ENCODE peak calls at places on chromosomes 3 and 15, in ten cellular contexts. K is GM12878, J is Peyer's patch, X is mucosa of descending colon, G is uterus, D is AG09309, T is hepatocyte, R is ascending aorta, L is cardiac fibroblast, O is HFF-Myc. S is an unnamed sample.

GRCh38 chr15:79294075-79294474 is 11.6 kb downstream of the ANKRD34C start:
- DNase-seq in J (no peak), R (no peak), D (no peak), X (no peak), T (no peak), K (no peak), O (no peak), G (no peak), L (no peak), S (no peak)

GRCh38 chr3:42728668-42729364 is 26.2 kb upstream of the HHATL start:
- DNase-seq in K (no peak), J (no peak), D (no peak), L (no peak), T (no peak), X (no peak), R (no peak), O (no peak), G (no peak), S (no peak)

GRCh38 chr3:137924628-137925027 is 85.3 kb upstream of the CLDN18 start:
- DNase-seq in K (no peak), X (no peak), O (no peak), T (no peak), L (no peak), D (no peak), G (no peak), R (no peak), J (no peak), S (no peak)

GRCh38 chr3:18891641-18892040 is 256.7 kb upstream of the KCNH8 start:
- DNase-seq in T (no peak), D (no peak), K (no peak), R (no peak), X (no peak), G (no peak), L (no peak), J (no peak), O (no peak), S (no peak)

GRCh38 chr15:90906181-90906849 is 3.2 kb downstream of the MAN2A2 start:
- DNase-seq in O (no peak), R (no peak), T (no peak), L (no peak), X (no peak), J (no peak), K (no peak), D (no peak), G (no peak), S (no peak)

GRCh38 chr15:49082960-49083359 is 36.7 kb upstream of the SECISBP2L start:
- DNase-seq in R (no peak), T (no peak), O (peak), X (no peak), D (peak), G (no peak), J (no peak), K (no peak), L (peak), S (no peak)

GRCh38 chr15:65286069-65286703 is 497 bp downstream of the PARP16 start:
- DNase-seq in K (no peak), J (peak), D (no peak), O (no peak), X (peak), L (peak), G (no peak), R (no peak), T (peak), S (no peak)

GRCh38 chr3:49609314-49609713 is 55.0 kb downstream of the BSN start:
- DNase-seq in O (no peak), T (no peak), R (no peak), J (no peak), G (no peak), L (no peak), K (no peak), D (no peak), X (no peak), S (no peak)

GRCh38 chr3:95217661-95218060 is 1154.8 kb downstream of the NSUN3 start:
- DNase-seq in R (no peak), X (no peak), O (no peak), G (no peak), T (no peak), D (no peak), L (no peak), K (no peak), J (no peak), S (no peak)

GRCh38 chr3:71104090-71104489 is 479.4 kb downstream of the FOXP1 start:
- DNase-seq in X (no peak), K (no peak), G (no peak), R (no peak), D (peak), J (no peak), L (peak), O (peak), T (no peak), S (peak)

GRCh38 chr3:15488002-15488401 is 33.5 kb downstream of the COLQ start:
- DNase-seq in L (no peak), X (no peak), T (no peak), J (no peak), R (no peak), D (no peak), K (no peak), G (no peak), O (no peak), S (no peak)

GRCh38 chr3:9955067-9955502 is 2.9 kb upstream of the PRRT3 start:
- DNase-seq in K (no peak), J (no peak), X (no peak), T (no peak), R (no peak), L (no peak), G (no peak), O (peak), D (no peak), S (no peak)

GRCh38 chr15:81064253-81064652 is 63.5 kb downstream of the TLNRD1 start:
- DNase-seq in X (no peak), G (no peak), L (no peak), K (no peak), J (no peak), T (no peak), D (no peak), R (no peak), O (no peak), S (no peak)

GRCh38 chr3:112775011-112775742 is 71.5 kb downstream of the CD200R1L start:
- DNase-seq in G (peak), T (no peak), L (peak), J (no peak), K (no peak), R (no peak), X (no peak), O (no peak), D (no peak), S (no peak)

GRCh38 chr15:98442379-98442833 is 205.9 kb upstream of the IGF1R start:
- DNase-seq in D (peak), X (peak), K (no peak), O (peak), R (no peak), J (no peak), G (peak), L (peak), T (peak), S (peak)

GRCh38 chr3:13282986-13283876 is 136.9 kb downstream of the NUP210 start:
- DNase-seq in G (no peak), D (no peak), T (peak), J (peak), K (no peak), X (no peak), O (no peak), L (no peak), R (no peak), S (no peak)

GRCh38 chr15:27473846-27474245 is 502.9 kb downstream of the GABRG3 start:
- DNase-seq in G (no peak), K (no peak), T (no peak), J (no peak), L (no peak), R (no peak), O (no peak), X (no peak), D (no peak), S (no peak)

GRCh38 chr15:28979208-28979891 is 93.6 kb downstream of the APBA2 start:
- DNase-seq in L (no peak), R (no peak), K (no peak), O (no peak), T (no peak), G (no peak), X (no peak), D (no peak), J (no peak), S (no peak)

GRCh38 chr3:123272547-123272946 is 70.8 kb downstream of the SEC22A start:
- DNase-seq in J (no peak), D (no peak), T (no peak), L (peak), O (no peak), K (no peak), R (no peak), G (no peak), X (no peak), S (no peak)

GRCh38 chr3:49265987-49266386 is 11.0 kb downstream of the C3orf62 start:
- DNase-seq in K (no peak), G (no peak), X (no peak), T (no peak), R (no peak), J (no peak), O (no peak), L (no peak), D (no peak), S (no peak)

GRCh38 chr3:116474356-116475200 is 29.3 kb upstream of the LSAMP start:
- DNase-seq in D (no peak), X (no peak), T (no peak), R (no peak), O (no peak), G (no peak), K (no peak), J (no peak), L (no peak), S (peak)

GRCh38 chr3:64454768-64455167 is 229.5 kb upstream of the PRICKLE2 start:
- DNase-seq in O (no peak), G (no peak), X (no peak), T (no peak), D (no peak), L (no peak), J (no peak), K (no peak), R (no peak), S (no peak)

GRCh38 chr3:184937611-184938010 is 125.6 kb downstream of the VPS8 start:
- DNase-seq in L (no peak), J (no peak), O (no peak), D (no peak), G (no peak), X (no peak), K (no peak), R (no peak), T (no peak), S (no peak)

GRCh38 chr3:99172736-99173657 is 271.5 kb upstream of the DCBLD2 start:
- DNase-seq in L (peak), G (no peak), X (peak), T (peak), R (no peak), J (no peak), K (peak), O (peak), D (peak), S (peak)

GRCh38 chr3:171994646-171995441 is 44.5 kb upstream of the FNDC3B start:
- DNase-seq in J (no peak), L (peak), K (no peak), G (no peak), D (peak), O (peak), X (no peak), T (peak), R (no peak), S (peak)

GRCh38 chr3:12970684-12971083 is 102.5 kb downstream of the IQSEC1 start:
- DNase-seq in D (no peak), J (no peak), K (no peak), T (no peak), L (no peak), O (no peak), G (no peak), R (no peak), X (no peak), S (no peak)

GRCh38 chr3:37511357-37511970 is 337.1 kb upstream of the LRRFIP2 start:
- DNase-seq in R (no peak), J (no peak), K (no peak), G (no peak), O (no peak), T (no peak), X (no peak), L (no peak), D (no peak), S (no peak)

GRCh38 chr3:135103913-135104312 is 308.9 kb downstream of the EPHB1 start:
- DNase-seq in R (no peak), O (no peak), J (no peak), K (no peak), D (no peak), T (peak), L (no peak), G (no peak), X (no peak), S (no peak)

GRCh38 chr3:120348065-120348980 is 831 bp downstream of the LRRC58 start:
- DNase-seq in K (no peak), R (no peak), O (no peak), T (peak), X (peak), L (peak), J (no peak), D (no peak), G (no peak), S (peak)

GRCh38 chr15:88623061-88623460 is 1.9 kb downstream of the AEN start:
- DNase-seq in X (no peak), T (peak), R (no peak), L (peak), J (no peak), K (no peak), G (no peak), D (peak), O (peak), S (peak)

GRCh38 chr3:61847784-61848462 is 286.6 kb downstream of the PTPRG start:
- DNase-seq in O (no peak), R (no peak), X (peak), J (peak), L (peak), D (no peak), G (peak), T (peak), K (no peak), S (peak)

GRCh38 chr3:69784854-69785523 is 45.7 kb downstream of the MITF start:
- DNase-seq in O (peak), K (no peak), J (no peak), T (peak), G (peak), R (peak), D (peak), X (peak), L (peak), S (peak)

GRCh38 chr3:29022976-29023375 is 257.9 kb upstream of the RBMS3 start:
- DNase-seq in T (no peak), K (no peak), R (no peak), O (no peak), X (no peak), D (no peak), J (no peak), G (no peak), L (no peak), S (no peak)

GRCh38 chr3:121155023-121155422 is 247.0 kb downstream of the STXBP5L start:
- DNase-seq in O (no peak), L (no peak), K (no peak), X (no peak), T (no peak), J (no peak), G (no peak), R (no peak), D (no peak), S (no peak)

GRCh38 chr3:37942646-37943045 is 47.9 kb upstream of the VILL start:
- DNase-seq in J (no peak), X (no peak), R (no peak), D (no peak), T (no peak), L (no peak), G (no peak), K (no peak), O (no peak), S (no peak)

GRCh38 chr3:153973722-153974121 is 147.5 kb upstream of the ARHGEF26 start:
- DNase-seq in X (no peak), K (no peak), R (no peak), G (no peak), L (no peak), T (no peak), D (no peak), O (no peak), J (no peak), S (no peak)

GRCh38 chr3:153972862-153973261 is 148.3 kb upstream of the ARHGEF26 start:
- DNase-seq in J (no peak), D (no peak), R (no peak), O (no peak), G (no peak), L (no peak), X (no peak), T (no peak), K (no peak), S (no peak)

GRCh38 chr3:153967260-153967659 is 153.9 kb upstream of the ARHGEF26 start:
- DNase-seq in J (no peak), T (no peak), X (no peak), K (no peak), R (no peak), O (no peak), D (no peak), L (no peak), G (no peak), S (no peak)

GRCh38 chr3:153970047-153970446 is 151.1 kb upstream of the ARHGEF26 start:
- DNase-seq in K (no peak), R (no peak), O (no peak), D (no peak), T (no peak), X (no peak), L (no peak), J (no peak), G (no peak), S (no peak)

GRCh38 chr3:153970735-153971347 is 150.3 kb upstream of the ARHGEF26 start:
- DNase-seq in G (no peak), D (no peak), J (no peak), T (no peak), K (no peak), O (no peak), X (no peak), L (peak), R (no peak), S (peak)
- TF ChIP-seq CTCF in G (peak), D (peak), J (no peak), T (peak), K (peak), O (peak), X (no peak), L (peak), R (no peak), S (peak)

DNA sequence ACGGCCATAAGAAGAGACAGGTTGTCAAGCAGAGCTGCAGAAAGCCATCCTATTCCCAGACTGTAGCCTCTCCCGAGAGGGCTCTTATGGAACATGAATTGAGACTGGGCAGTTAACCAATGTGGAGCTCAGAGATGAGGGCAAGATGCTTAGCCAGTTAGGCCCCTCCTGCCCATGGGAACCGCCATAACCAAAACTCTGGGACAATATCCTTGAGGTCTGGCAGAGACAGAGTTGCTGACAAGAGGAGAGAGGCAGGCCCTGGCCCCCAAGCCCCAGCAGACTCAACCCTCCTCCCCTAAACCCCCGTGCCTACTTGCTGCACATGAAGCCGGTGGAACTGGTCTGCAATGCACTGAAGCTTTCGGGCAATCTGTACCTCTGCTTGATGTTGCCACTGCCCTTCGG is 4.8 kb downstream of the BMF start:
- DNase-seq in O (no peak), X (no peak), T (no peak), D (no peak), J (no peak), K (no peak), G (no peak), L (no peak), R (no peak), S (no peak)
- H3K4me3 ChIP-seq in O (no peak), X (no peak), T (no peak), D (no peak), J (no peak), K (peak), G (peak), L (no peak), R (peak), S (no peak)

DNA sequence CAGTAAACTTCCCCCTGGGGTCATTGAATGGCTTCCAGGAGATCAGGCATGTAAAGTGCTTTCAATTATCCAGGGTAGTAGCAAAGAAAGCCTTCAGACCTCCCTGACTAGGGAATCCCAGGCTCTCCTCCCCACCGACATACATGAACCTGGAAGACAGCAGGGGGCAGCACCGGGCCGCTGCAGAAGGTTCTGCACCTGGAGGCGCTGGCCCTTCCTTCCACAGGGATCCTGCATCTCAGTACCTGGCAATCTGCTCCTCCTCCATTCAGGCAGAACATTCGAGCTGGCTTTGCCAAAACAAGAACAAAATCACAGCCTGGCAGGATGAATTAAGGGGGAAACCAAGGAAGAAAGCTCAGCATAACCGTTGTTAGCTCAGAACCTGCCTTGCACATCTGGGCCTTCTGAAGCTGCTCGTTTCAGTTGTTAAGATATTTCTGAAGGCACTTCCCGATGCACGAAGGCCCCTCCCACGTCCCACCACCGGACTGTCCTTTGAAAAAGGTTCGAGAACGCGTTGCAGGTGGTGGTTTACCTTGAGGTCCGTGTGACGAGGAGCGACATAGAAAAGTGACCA is 237.7 kb downstream of the SLCO3A1 start:
- DNase-seq in D (no peak), K (no peak), G (no peak), L (peak), O (no peak), R (no peak), J (peak), X (peak), T (peak), S (no peak)
- TF ChIP-seq CTCF in D (peak), K (peak), G (peak), L (peak), O (peak), R (no peak), J (peak), X (peak), T (peak), S (peak)

GRCh38 chr3:190862209-190863118 is at the start of gene GMNC:
- DNase-seq in L (peak), X (peak), D (no peak), G (peak), K (no peak), J (peak), O (peak), R (peak), T (peak), S (no peak)
- H3K4me3 ChIP-seq in L (peak), X (peak), D (peak), G (peak), K (no peak), J (peak), O (peak), R (peak), T (peak), S (peak)

S was measured in astrocyte of the cerebellum.